ENCODE peak calls at places on chromosomes 3 and 15, in ten cellular contexts. H is SK-N-SH; Q is astrocyte; J is lung; B is vagina; I is uterus; W is endodermal cell; P is CD8-positive, alpha-beta T cell; S is pancreas; G is keratinocyte. X is an unnamed sample.

GRCh38 chr3:133997871-133998635 is 31.7 kb downstream of the SLCO2A1 start:
- DNase-seq in W (peak; percentile 33), P (peak; percentile 7), I (no peak), B (peak; percentile 67), S (no peak), J (no peak), Q (no peak), G (no peak), H (no peak), X (no peak)

GRCh38 chr3:3801510-3801841 is 2.2 kb downstream of the LRRN1 start:
- DNase-seq in Q (no peak), H (no peak), P (no peak), B (no peak), I (no peak), S (no peak), G (no peak), J (no peak), W (peak; percentile 63), X (no peak)

GRCh38 chr3:24682141-24682547 is 187.5 kb upstream of the THRB start:
- DNase-seq in Q (peak; percentile 57), J (no peak), P (no peak), S (no peak), H (no peak), I (no peak), G (no peak), B (no peak), W (no peak), X (no peak)

GRCh38 chr3:78900426-78900825 is 867.4 kb downstream of the ROBO1 start:
- DNase-seq in I (no peak), Q (peak; percentile 47), J (no peak), W (no peak), B (no peak), P (no peak), S (no peak), G (no peak), H (no peak), X (no peak)

GRCh38 chr3:97264180-97264579 is 449.8 kb downstream of the EPHA6 start:
- DNase-seq in G (no peak), J (no peak), P (no peak), H (no peak), W (no peak), I (no peak), B (no peak), Q (no peak), S (no peak), X (no peak)

GRCh38 chr3:127682576-127682975 is 9.8 kb downstream of the ABTB1 start:
- DNase-seq in P (no peak), S (no peak), I (peak; percentile 8), G (no peak), W (peak; percentile 72), B (no peak), J (no peak), H (no peak), Q (no peak), X (peak; percentile 5)

GRCh38 chr3:123076496-123077418 is 9.9 kb downstream of the PDIA5 start:
- DNase-seq in J (peak; percentile 67), P (no peak), H (peak; percentile 45), Q (no peak), W (peak; percentile 24), G (no peak), B (no peak), I (peak; percentile 51), S (peak; percentile 61), X (peak; percentile 88)

GRCh38 chr3:140585828-140586227 is 92.0 kb upstream of the TRIM42 start:
- DNase-seq in W (no peak), H (no peak), I (no peak), J (no peak), G (no peak), Q (peak; percentile 97), S (no peak), B (no peak), P (no peak), X (no peak)

DNA sequence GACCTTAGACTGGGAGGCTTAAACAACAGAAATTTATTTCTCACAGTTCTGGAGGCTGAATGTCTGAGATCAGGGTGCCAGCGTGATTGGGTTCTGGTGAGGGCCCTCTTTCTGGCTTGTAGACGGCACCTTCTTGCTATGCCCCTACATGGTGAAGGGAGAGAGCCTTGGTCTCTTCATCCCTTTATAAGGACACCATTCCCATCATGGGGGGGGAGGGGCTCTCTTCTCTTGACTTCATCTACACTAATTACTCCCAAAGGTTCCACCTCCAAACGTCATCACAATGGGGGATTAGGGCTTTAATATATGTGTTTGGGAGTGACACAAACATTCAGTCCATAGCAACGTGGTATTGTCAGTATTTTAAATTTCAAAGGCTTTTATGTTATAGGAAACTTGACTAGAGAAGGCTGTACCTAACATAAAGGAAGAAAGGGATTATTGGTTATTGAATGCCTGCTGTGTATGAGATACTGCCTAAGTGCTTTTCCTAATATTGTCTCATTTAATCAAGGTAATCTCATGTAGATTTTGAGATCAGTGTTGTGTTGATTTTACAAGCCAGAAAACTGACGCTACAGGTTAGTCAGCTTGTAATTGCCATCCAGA is 20.9 kb downstream of the SYN2 start:
- DNase-seq in J (no peak), I (no peak), Q (no peak), G (no peak), H (no peak), W (no peak), S (no peak), P (no peak), B (no peak), X (no peak)
- H3K9me3 ChIP-seq in J (no peaks in the 10 kb centered on the region), I (no peaks in the 10 kb centered on the region), Q (no peaks in the 10 kb centered on the region), G (no peaks in the 10 kb centered on the region), H (no peaks in the 10 kb centered on the region), W (no peaks in the 10 kb centered on the region), S (no peaks in the 10 kb centered on the region), P (no peaks in the 10 kb centered on the region), B (no peaks in the 10 kb centered on the region), X (no peaks in the 10 kb centered on the region)

DNA sequence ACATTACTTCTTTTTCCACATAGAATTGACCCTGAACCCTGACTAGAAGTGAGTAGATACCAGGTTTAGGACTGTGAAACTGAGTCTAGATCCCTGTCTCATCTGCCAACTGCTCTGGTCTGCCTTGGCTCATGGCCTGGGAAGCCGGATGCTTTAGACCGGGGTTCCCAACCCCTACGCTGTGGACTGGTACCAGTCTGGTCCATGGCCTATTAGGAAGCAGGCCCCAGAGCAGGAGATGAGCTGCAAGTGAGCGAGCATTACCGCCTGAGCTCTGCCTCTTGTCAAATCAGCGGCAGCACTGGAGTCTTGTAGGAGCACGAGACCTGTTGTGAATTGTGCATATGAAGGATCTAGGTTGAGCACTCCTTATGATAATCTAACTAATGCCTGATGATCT is 734.2 kb downstream of the AGBL1 start:
- DNase-seq in S (no peak), P (no peak), J (no peak), B (no peak), Q (no peak), I (no peak), G (no peak), W (no peak), H (no peak), X (no peak)
- H3K9me3 ChIP-seq in S (no peaks in the 10 kb centered on the region), P (no peaks in the 10 kb centered on the region), J (peaks cover 2% of the 10 kb centered on the region), B (no peaks in the 10 kb centered on the region), Q (no peaks in the 10 kb centered on the region), I (no peaks in the 10 kb centered on the region), G (no peaks in the 10 kb centered on the region), W (no peaks in the 10 kb centered on the region), H (no peaks in the 10 kb centered on the region), X (no peaks in the 10 kb centered on the region)

GRCh38 chr3:197241173-197241572 is 57.2 kb downstream of the DLG1 start:
- DNase-seq in W (no peak), P (no peak), J (no peak), G (no peak), H (no peak), I (no peak), B (no peak), Q (peak; percentile 39), S (no peak), X (no peak)

GRCh38 chr3:197238842-197239241 is 59.6 kb downstream of the DLG1 start:
- DNase-seq in P (no peak), H (no peak), W (no peak), J (no peak), B (no peak), Q (no peak), I (no peak), G (no peak), S (no peak), X (no peak)

GRCh38 chr3:197244751-197245150 is 53.7 kb downstream of the DLG1 start:
- DNase-seq in S (no peak), W (no peak), Q (no peak), J (no peak), G (no peak), P (no peak), H (no peak), B (no peak), I (no peak), X (no peak)

GRCh38 chr3:197239857-197240256 is 58.6 kb downstream of the DLG1 start:
- DNase-seq in Q (no peak), P (no peak), I (no peak), G (no peak), B (no peak), W (no peak), H (no peak), S (no peak), J (no peak), X (no peak)

DNA sequence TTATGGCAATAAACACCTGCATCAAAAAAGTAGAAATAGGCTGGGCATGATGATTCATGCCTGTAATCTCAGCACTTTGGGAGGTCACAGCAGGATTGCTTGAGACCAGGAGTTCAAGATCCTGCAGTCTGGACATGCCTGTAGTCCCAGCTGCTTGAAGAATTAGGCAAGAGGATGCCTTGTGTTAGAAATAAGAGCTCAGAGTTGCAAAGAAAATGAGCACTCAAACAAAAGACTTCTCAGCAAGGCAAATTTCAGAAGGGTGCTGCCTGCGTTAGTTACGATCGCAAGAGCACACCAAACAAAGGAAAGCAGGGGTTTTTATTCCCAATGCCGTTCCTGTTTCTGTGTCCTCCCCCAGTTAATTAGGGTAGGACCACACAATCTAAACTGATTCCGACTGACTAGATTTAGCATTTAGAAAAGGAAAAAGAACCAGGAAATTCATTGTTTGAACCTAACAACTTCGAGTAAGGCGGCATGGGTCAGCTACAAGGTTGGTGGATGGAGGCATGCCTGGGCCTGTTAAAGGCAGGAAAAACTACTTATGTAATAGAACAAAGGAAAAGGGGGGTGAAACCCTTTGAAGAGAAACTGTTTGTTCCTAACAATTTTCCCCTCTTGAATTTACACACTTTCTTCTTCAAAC is 55.5 kb downstream of the DLG1 start:
- DNase-seq in J (no peak), P (no peak), S (no peak), H (no peak), W (no peak), G (no peak), I (no peak), B (no peak), Q (no peak), X (no peak)
- H3K9me3 ChIP-seq in J (peaks cover 5% of the 10 kb centered on the region), P (peaks cover 13% of the 10 kb centered on the region), S (no peaks in the 10 kb centered on the region), H (peaks cover 29% of the 10 kb centered on the region), W (peaks cover 81% of the 10 kb centered on the region), G (peaks cover 22% of the 10 kb centered on the region), I (no peaks in the 10 kb centered on the region), B (peaks cover 6% of the 10 kb centered on the region), Q (peaks cover 13% of the 10 kb centered on the region), X (no peaks in the 10 kb centered on the region)

DNA sequence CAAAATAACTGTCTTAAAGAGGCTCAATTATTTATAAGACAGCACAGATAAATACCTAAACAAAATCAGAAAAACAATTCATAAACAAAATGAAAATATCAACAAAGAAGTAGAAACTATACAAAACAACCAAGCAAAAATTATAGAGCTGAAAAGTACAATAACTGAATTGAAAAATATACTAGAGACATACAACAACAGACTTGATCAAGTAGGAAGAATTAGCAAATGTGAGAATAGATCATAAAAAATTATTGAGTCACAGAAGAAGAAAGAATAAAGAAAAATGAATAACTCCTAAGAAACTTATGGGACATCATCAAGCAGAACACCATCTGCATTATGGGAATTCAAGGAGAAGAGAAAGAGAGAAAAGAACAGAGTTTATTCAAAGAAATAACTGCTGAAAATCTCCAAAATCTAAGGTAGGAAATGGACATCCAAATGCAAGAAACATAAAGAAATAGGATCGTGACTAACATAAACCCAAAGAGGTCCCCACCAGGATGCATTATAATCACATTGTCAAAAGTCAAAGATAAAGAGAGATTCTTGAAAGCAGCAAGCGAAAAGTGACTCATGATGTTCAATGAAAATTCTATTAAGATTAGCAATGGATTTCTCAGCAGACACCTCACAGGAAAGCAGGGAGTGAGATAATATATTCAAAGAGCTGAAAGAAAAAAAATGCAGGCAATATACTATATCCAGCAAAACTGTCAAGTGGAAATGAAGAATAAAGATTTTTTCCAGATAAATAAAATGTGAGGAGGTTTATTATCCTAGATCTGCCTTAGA is 85.9 kb downstream of the DCLK3 start:
- DNase-seq in B (no peak), I (no peak), G (no peak), Q (peak; percentile 81), H (no peak), P (no peak), S (no peak), J (no peak), W (no peak), X (no peak)
- H3K9me3 ChIP-seq in B (peaks cover 8% of the 10 kb centered on the region), I (no peaks in the 10 kb centered on the region), G (no peaks in the 10 kb centered on the region), Q (peaks cover 5% of the 10 kb centered on the region), H (peaks cover 12% of the 10 kb centered on the region), P (peaks cover 9% of the 10 kb centered on the region), S (no peaks in the 10 kb centered on the region), J (peaks cover 12% of the 10 kb centered on the region), W (peaks cover 6% of the 10 kb centered on the region), X (no peaks in the 10 kb centered on the region)

X was measured in BE2C.